ENCODE peak calls at places on chromosomes 5 and 9, in nine cellular contexts. J, B, R, Q, A, T, F, L and G are unnamed samples.

GRCh38 chr5:1830571-1831228 is 29.5 kb downstream of the NDUFS6 start:
- DNase-seq in A (no peak), F (no peak), J (no peak), B (no peak), L (no peak), R (no peak), Q (no peak), T (no peak), G (no peak)

GRCh38 chr9:107425110-107426025 is 64.2 kb downstream of the KLF4 start:
- DNase-seq in Q (no peak), A (no peak), F (peak; percentile 84), R (peak; percentile 80), J (no peak), T (peak; percentile 9), L (peak; percentile 66), B (no peak), G (peak; percentile 81)

GRCh38 chr5:67578011-67578410 is 381.4 kb upstream of the CD180 start:
- DNase-seq in J (no peak), T (no peak), L (peak; percentile 1), F (no peak), Q (no peak), B (no peak), R (no peak), A (no peak), G (no peak)

GRCh38 chr5:179920175-179920574 is 12.5 kb upstream of the TBC1D9B start:
- DNase-seq in J (no peak), R (no peak), F (no peak), T (no peak), Q (no peak), B (no peak), A (no peak), L (no peak), G (no peak)

GRCh38 chr5:67160985-67161384 is 35.6 kb downstream of the CD180 start:
- DNase-seq in L (peak; percentile 15), Q (no peak), A (no peak), J (peak; percentile 58), R (no peak), F (no peak), T (no peak), B (no peak), G (peak; percentile 27)

GRCh38 chr5:111706345-111706744 is 50.6 kb downstream of the NREP start:
- DNase-seq in B (no peak), L (no peak), Q (no peak), F (no peak), A (no peak), J (no peak), R (no peak), T (no peak), G (peak; percentile 33)

GRCh38 chr9:69605406-69605805 is 66.8 kb downstream of the APBA1 start:
- DNase-seq in R (no peak), J (no peak), F (no peak), L (no peak), Q (no peak), T (no peak), B (no peak), A (no peak), G (no peak)

GRCh38 chr5:23025604-23026003 is 172.5 kb upstream of the CDH12 start:
- DNase-seq in R (no peak), A (no peak), F (no peak), B (no peak), J (no peak), Q (no peak), T (no peak), L (no peak), G (no peak)

GRCh38 chr5:56640763-56641406 is 174.5 kb upstream of the MAP3K1 start:
- DNase-seq in T (no peak), J (no peak), B (no peak), Q (no peak), R (no peak), L (no peak), F (no peak), A (no peak), G (no peak)

GRCh38 chr9:132946216-132946615 is 1.8 kb upstream of the TSC1 start:
- DNase-seq in B (no peak), T (no peak), Q (no peak), R (no peak), F (no peak), L (peak; percentile 23), A (no peak), J (no peak), G (peak; percentile 5)